ENCODE peak calls at places on chromosomes 11 and 22, in seven cellular contexts. V is stomach; Q is naive thymus-derived CD4-positive, alpha-beta T cell; X is occipital lobe; H is GM20000; A is SK-N-SH; S is CD8-positive, alpha-beta T cell. B is an unnamed sample.

GRCh38 chr11:12220305-12220704 is 109.9 kb downstream of the MICAL2 start:
- DNase-seq in H (no peak), V (peak), X (peak), S (no peak), A (no peak), Q (no peak), B (no peak)

GRCh38 chr22:23225724-23226496 is 45.6 kb downstream of the BCR start:
- DNase-seq in X (no peak), Q (no peak), A (no peak), V (peak), S (peak), H (no peak), B (no peak)

GRCh38 chr11:26717761-26718160 is 4.1 kb downstream of the SLC5A12 start:
- DNase-seq in A (no peak), S (no peak), H (no peak), Q (no peak), X (no peak), V (no peak), B (no peak)

GRCh38 chr11:1153951-1154487 is 3.7 kb upstream of the MUC5AC start:
- DNase-seq in S (no peak), V (peak), A (peak), H (peak), Q (no peak), X (no peak), B (no peak)

GRCh38 chr11:95081412-95081811 is 8.2 kb upstream of the ENDOD1 start:
- DNase-seq in H (no peak), Q (no peak), A (no peak), V (no peak), S (no peak), X (peak), B (no peak)

GRCh38 chr22:49551446-49551845 is 276.2 kb downstream of the BRD1 start:
- DNase-seq in A (no peak), X (no peak), Q (no peak), H (no peak), S (no peak), V (no peak), B (no peak)

GRCh38 chr11:130523609-130524008 is 75.2 kb downstream of the ADAMTS15 start:
- DNase-seq in H (no peak), S (no peak), A (no peak), X (no peak), V (no peak), Q (no peak), B (no peak)

GRCh38 chr11:27648840-27649239 is 51.4 kb downstream of the BDNF start:
- DNase-seq in S (no peak), H (no peak), V (no peak), A (no peak), Q (no peak), X (no peak), B (no peak)

GRCh38 chr11:3041699-3042098 is 15.5 kb downstream of the CARS1 start:
- DNase-seq in V (no peak), A (no peak), Q (no peak), X (no peak), H (no peak), S (no peak), B (no peak)

GRCh38 chr11:72758690-72759389 is 6.6 kb upstream of the ARAP1 start:
- DNase-seq in H (no peak), Q (no peak), S (no peak), V (no peak), X (no peak), A (peak), B (no peak)

GRCh38 chr11:118790357-118791014 is 478 bp downstream of the DDX6 start:
- DNase-seq in V (peak), A (peak), S (peak), Q (no peak), H (peak), X (peak), B (peak)

GRCh38 chr22:28014141-28015055 is 95.3 kb upstream of the PITPNB start:
- DNase-seq in X (no peak), V (no peak), A (no peak), H (no peak), S (no peak), Q (no peak), B (no peak)

GRCh38 chr11:113240790-113241189 is 73.6 kb upstream of the TTC12 start:
- DNase-seq in Q (no peak), X (no peak), V (no peak), A (no peak), H (no peak), S (no peak), B (no peak)

GRCh38 chr11:83219095-83219494 is 25.6 kb downstream of the ANKRD42 start:
- DNase-seq in X (no peak), A (peak), S (no peak), Q (no peak), V (no peak), H (no peak), B (no peak)

GRCh38 chr11:131871061-131871460 is 500.6 kb downstream of the NTM start:
- DNase-seq in V (no peak), S (no peak), X (no peak), A (no peak), Q (no peak), H (no peak), B (no peak)

GRCh38 chr11:27012254-27012921 is 18.5 kb downstream of the FIBIN start:
- DNase-seq in S (no peak), X (no peak), Q (no peak), A (peak), H (no peak), V (no peak), B (no peak)